ENCODE peak calls at places on chromosomes 11 and 22, in eight cellular contexts. M is mammary epithelial cell, F is lower lobe of right lung, H is neural progenitor cell, U is AG10803, K is body of pancreas, N is psoas muscle, S is cardiac fibroblast. P is an unnamed sample.

GRCh38 chr11:64455436-64456261 is 96.7 kb downstream of the RPS6KA4 start:
- DNase-seq in M (no peak), F (no peak), H (no peak), U (no peak), K (no peak), N (no peak), S (no peak), P (no peak)

GRCh38 chr22:41902932-41903421 is 11.9 kb downstream of the SHISA8 start:
- DNase-seq in M (no peak), F (no peak), H (no peak), U (no peak), K (peak), N (peak), S (no peak), P (no peak)

GRCh38 chr22:25372000-25372595 is 152.7 kb downstream of the CRYBB2 start:
- DNase-seq in M (no peak), F (no peak), H (no peak), U (no peak), K (no peak), N (no peak), S (no peak), P (no peak)

GRCh38 chr11:8231979-8232378 is 31.7 kb downstream of the LMO1 start:
- DNase-seq in M (no peak), F (peak), H (no peak), U (no peak), K (no peak), N (no peak), S (no peak), P (no peak)

GRCh38 chr11:17473071-17473744 is 3.4 kb downstream of the ABCC8 start:
- DNase-seq in M (peak), F (no peak), H (peak), U (no peak), K (no peak), N (no peak), S (peak), P (peak)

GRCh38 chr22:44809456-44809855 is 57.1 kb downstream of the ARHGAP8 start:
- DNase-seq in M (no peak), F (no peak), H (no peak), U (no peak), K (no peak), N (no peak), S (no peak), P (no peak)

GRCh38 chr11:64677441-64678023 is 45.5 kb downstream of the NRXN2 start:
- DNase-seq in M (no peak), F (no peak), H (no peak), U (no peak), K (no peak), N (no peak), S (no peak), P (no peak)

GRCh38 chr11:44886765-44887164 is 63.9 kb downstream of the TP53I11 start:
- DNase-seq in M (no peak), F (no peak), H (no peak), U (peak), K (no peak), N (no peak), S (peak), P (peak)

GRCh38 chr11:26936109-26936508 is 57.8 kb upstream of the FIBIN start:
- DNase-seq in M (no peak), F (no peak), H (peak), U (no peak), K (no peak), N (no peak), S (no peak), P (no peak)

GRCh38 chr11:69192282-69192681 is 36.5 kb downstream of the SMIM38 start:
- DNase-seq in M (no peak), F (no peak), H (no peak), U (no peak), K (peak), N (no peak), S (no peak), P (no peak)

GRCh38 chr22:32327066-32327465 is 30.6 kb upstream of the RFPL3 start:
- DNase-seq in M (peak), F (no peak), H (no peak), U (no peak), K (no peak), N (no peak), S (peak), P (peak)

GRCh38 chr11:101974255-101974654 is 57.9 kb upstream of the ANGPTL5 start:
- DNase-seq in M (no peak), F (no peak), H (no peak), U (peak), K (no peak), N (no peak), S (peak), P (no peak)

GRCh38 chr11:48002565-48002964 is 22.2 kb downstream of the PTPRJ start:
- DNase-seq in M (no peak), F (peak), H (no peak), U (no peak), K (no peak), N (no peak), S (no peak), P (no peak)

GRCh38 chr11:771617-772204 is 5.6 kb downstream of the GATD1 start:
- DNase-seq in M (no peak), F (no peak), H (peak), U (no peak), K (no peak), N (no peak), S (no peak), P (no peak)

GRCh38 chr11:68527585-68527984 is 67.0 kb downstream of the PPP6R3 start:
- DNase-seq in M (no peak), F (no peak), H (peak), U (no peak), K (no peak), N (no peak), S (no peak), P (no peak)

GRCh38 chr22:33710326-33710725 is 209.9 kb downstream of the LARGE1 start:
- DNase-seq in M (no peak), F (no peak), H (peak), U (peak), K (no peak), N (no peak), S (no peak), P (no peak)

GRCh38 chr11:83063073-83063754 is 8.5 kb downstream of the RAB30 start:
- DNase-seq in M (no peak), F (no peak), H (no peak), U (peak), K (no peak), N (no peak), S (peak), P (peak)

GRCh38 chr22:50498322-50498861 is 9.1 kb downstream of the LMF2 start:
- DNase-seq in M (peak), F (peak), H (peak), U (peak), K (peak), N (no peak), S (peak), P (peak)

GRCh38 chr22:29108137-29108536 is 35.3 kb downstream of the KREMEN1 start:
- DNase-seq in M (peak), F (no peak), H (no peak), U (peak), K (no peak), N (no peak), S (peak), P (peak)

GRCh38 chr11:131815631-131816030 is 445.2 kb downstream of the NTM start:
- DNase-seq in M (no peak), F (no peak), H (peak), U (no peak), K (no peak), N (no peak), S (no peak), P (no peak)

DNA sequence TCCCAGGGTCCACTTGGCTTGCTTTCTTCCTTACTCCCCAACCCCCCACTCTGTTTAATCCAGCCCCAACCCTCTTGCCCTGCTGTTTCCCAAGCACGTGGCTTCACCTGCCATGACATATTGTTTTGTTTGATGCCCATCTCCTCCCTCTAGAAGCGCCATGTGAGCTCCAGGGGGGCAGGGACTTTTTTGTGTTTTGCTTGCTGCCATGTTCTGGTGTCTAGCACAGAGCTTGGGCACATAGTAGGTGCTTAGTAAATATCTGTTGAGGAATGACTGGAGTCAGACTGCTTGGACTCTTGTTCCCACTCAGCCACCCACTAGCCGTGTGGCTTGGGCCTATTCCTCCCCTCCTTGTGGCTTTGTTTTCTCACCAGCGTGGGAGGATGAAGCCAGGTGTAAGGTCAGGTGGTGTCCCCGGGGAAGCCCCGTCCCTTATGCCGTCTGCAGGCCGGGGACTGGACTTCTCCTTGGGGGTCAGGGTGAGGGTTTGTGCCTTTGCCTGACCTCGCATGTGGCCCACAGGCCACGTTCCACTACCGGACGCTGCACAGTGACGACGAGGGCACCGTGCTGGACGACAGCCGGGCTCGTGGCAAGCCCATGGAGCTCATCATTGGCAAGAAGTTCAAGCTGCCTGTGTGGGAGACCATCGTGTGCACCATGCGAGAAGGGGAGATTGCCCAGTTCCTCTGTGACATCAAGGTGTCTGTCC is 3.8 kb downstream of the AIP start:
- DNase-seq in M (no peak), F (peak), H (no peak), U (no peak), K (no peak), N (no peak), S (no peak), P (no peak)
- H3K4me3 ChIP-seq in M (no peak), F (no peak), H (no peak), U (no peak), K (no peak), N (no peak), S (no peak), P (no peak)

GRCh38 chr22:37196539-37197450 is 8.7 kb upstream of the C1QTNF6 start:
- DNase-seq in M (peak), F (peak), H (peak), U (peak), K (peak), N (peak), S (peak), P (peak)
- TF ChIP-seq CTCF in M (no peak), F (no peak), H (no peak), U (peak), K (peak), N (peak), S (no peak), P (no peak)

GRCh38 chr11:114080219-114080618 is 20.7 kb downstream of the ZBTB16 start:
- DNase-seq in M (no peak), F (no peak), H (no peak), U (no peak), K (peak), N (peak), S (peak), P (peak)

GRCh38 chr11:114080769-114081168 is 21.3 kb downstream of the ZBTB16 start:
- DNase-seq in M (no peak), F (no peak), H (no peak), U (no peak), K (no peak), N (no peak), S (no peak), P (no peak)

GRCh38 chr11:114078423-114078822 is 18.9 kb downstream of the ZBTB16 start:
- DNase-seq in M (no peak), F (no peak), H (peak), U (no peak), K (peak), N (peak), S (no peak), P (no peak)

GRCh38 chr11:114077482-114078305 is 18.2 kb downstream of the ZBTB16 start:
- DNase-seq in M (no peak), F (no peak), H (no peak), U (no peak), K (no peak), N (peak), S (no peak), P (no peak)

DNA sequence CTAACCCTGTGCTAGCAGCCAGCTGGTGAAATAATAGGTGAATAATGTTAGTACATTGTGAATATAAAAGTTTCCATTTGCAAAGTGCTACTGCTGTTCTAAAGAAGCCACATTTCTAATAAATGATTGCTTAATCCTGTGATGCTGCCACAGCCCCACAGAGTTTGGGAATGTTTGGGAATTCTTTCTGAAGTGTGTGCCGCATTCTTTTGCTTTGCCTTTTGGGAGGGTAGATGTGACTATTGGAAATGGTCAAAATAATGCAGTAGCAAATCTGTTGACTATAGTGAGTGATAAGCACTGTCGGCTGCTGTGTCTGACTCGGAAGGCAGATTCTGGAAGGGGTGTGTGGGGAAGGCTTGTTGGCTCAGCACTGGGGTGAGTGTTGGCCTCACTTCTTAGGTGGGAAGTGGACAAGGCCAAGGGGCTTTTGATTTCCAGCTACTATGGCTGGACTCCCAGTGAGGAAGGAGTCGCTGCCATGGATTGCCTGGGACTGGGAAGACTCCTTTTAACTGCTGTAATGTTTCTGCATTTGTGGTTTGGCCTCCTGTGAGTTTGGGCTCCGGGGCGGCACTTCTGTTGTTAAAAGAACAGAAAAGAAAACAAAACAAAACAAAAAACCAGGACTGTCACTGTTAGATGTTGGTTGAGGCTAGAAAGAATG is 20.0 kb downstream of the ZBTB16 start:
- DNase-seq in M (no peak), F (no peak), H (no peak), U (no peak), K (peak), N (peak), S (peak), P (no peak)
- H3K4me3 ChIP-seq in M (no peak), F (no peak), H (no peak), U (no peak), K (no peak), N (peak), S (no peak), P (no peak)

DNA sequence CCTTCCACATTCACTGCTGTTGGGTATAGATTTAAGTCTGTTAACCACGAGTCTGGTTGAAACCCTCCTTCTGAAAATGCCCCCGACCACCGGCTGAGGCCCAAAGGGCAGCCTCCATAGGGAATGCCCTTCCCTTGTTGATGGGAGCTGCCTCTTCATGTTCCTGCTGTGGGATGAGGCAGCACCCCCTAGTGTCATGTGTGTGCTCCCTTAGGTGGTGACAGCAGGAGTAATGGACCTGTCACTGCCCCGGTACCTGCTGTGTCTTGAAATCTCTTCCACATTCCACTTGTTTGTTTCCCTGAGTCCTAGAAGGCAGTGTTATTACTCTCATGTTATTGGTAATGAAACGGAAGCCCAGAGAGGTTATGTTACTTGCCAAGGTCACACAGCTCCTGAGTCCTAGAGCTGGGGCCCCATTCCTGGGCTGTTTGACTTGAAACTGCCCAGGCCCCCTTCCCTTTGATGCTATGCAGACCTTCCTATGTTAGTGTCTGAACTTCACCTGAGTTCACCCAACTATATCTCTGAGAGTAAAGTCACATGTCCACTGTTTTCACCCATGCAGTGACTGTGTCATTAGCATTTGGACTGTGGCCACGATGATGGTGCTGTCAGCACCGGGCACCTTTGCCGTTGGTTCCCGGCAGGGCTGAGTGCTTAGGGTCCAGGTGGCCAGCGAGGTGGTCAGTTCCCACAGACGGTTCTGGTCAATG is 234.3 kb downstream of the TBC1D22A start:
- DNase-seq in M (peak), F (no peak), H (no peak), U (no peak), K (peak), N (no peak), S (peak), P (peak)
- TF ChIP-seq CTCF in M (peak), F (no peak), H (peak), U (peak), K (no peak), N (no peak), S (peak), P (peak)

GRCh38 chr11:96292291-96293010 is 50.5 kb downstream of the MAML2 start:
- DNase-seq in M (no peak), F (no peak), H (no peak), U (no peak), K (no peak), N (no peak), S (peak), P (no peak)

GRCh38 chr11:96290631-96291030 is 52.4 kb downstream of the MAML2 start:
- DNase-seq in M (no peak), F (no peak), H (no peak), U (no peak), K (no peak), N (no peak), S (no peak), P (no peak)

GRCh38 chr11:96293583-96293982 is 49.4 kb downstream of the MAML2 start:
- DNase-seq in M (no peak), F (no peak), H (no peak), U (peak), K (no peak), N (no peak), S (peak), P (no peak)

GRCh38 chr11:96294289-96294688 is 48.7 kb downstream of the MAML2 start:
- DNase-seq in M (no peak), F (no peak), H (no peak), U (no peak), K (no peak), N (no peak), S (peak), P (no peak)

GRCh38 chr11:96293109-96293508 is 49.9 kb downstream of the MAML2 start:
- DNase-seq in M (no peak), F (no peak), H (no peak), U (no peak), K (no peak), N (no peak), S (no peak), P (no peak)
- H3K4me3 ChIP-seq in M (no peak), F (no peak), H (no peak), U (no peak), K (no peak), N (no peak), S (no peak), P (no peak)

GRCh38 chr11:126578426-126578825 is 222.9 kb downstream of the ST3GAL4 start:
- DNase-seq in M (no peak), F (no peak), H (no peak), U (no peak), K (no peak), N (no peak), S (no peak), P (peak)
- TF ChIP-seq CTCF in M (no peak), F (no peak), H (no peak), U (no peak), K (no peak), N (no peak), S (no peak), P (no peak)

DNA sequence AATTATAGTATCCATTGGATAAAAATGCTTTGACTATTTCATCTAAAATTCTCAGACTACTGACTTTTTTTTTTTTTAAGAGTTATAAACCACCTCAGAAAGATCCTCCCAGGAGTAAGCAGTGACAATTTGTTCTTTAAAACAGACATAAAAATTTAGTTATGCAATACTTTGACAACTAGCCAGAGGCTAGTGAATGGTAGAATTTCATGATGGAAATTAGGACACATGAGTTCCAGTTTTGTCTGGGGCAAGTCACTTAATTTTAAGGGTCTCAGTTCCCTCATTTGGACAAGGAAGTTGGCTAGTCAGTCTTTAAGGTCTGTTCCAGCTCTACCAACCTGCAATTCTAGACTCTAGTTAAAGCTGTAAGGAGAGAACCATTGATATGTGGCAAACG is 2.9 kb downstream of the IL18 start:
- DNase-seq in M (no peak), F (no peak), H (no peak), U (peak), K (no peak), N (no peak), S (peak), P (peak)
- H3K4me3 ChIP-seq in M (no peak), F (no peak), H (no peak), U (no peak), K (no peak), N (peak), S (no peak), P (no peak)

GRCh38 chr11:2950825-2951224 is 21.6 kb upstream of the PHLDA2 start:
- DNase-seq in M (no peak), F (no peak), H (no peak), U (no peak), K (no peak), N (no peak), S (no peak), P (no peak)

GRCh38 chr11:2951235-2952110 is 22.3 kb upstream of the PHLDA2 start:
- DNase-seq in M (peak), F (no peak), H (no peak), U (peak), K (no peak), N (no peak), S (peak), P (peak)

GRCh38 chr11:2961080-2961479 is 31.0 kb downstream of the NAP1L4 start:
- DNase-seq in M (no peak), F (no peak), H (no peak), U (no peak), K (no peak), N (no peak), S (no peak), P (no peak)

GRCh38 chr11:2954263-2954662 is 25.0 kb upstream of the PHLDA2 start:
- DNase-seq in M (no peak), F (no peak), H (no peak), U (no peak), K (no peak), N (no peak), S (no peak), P (peak)

DNA sequence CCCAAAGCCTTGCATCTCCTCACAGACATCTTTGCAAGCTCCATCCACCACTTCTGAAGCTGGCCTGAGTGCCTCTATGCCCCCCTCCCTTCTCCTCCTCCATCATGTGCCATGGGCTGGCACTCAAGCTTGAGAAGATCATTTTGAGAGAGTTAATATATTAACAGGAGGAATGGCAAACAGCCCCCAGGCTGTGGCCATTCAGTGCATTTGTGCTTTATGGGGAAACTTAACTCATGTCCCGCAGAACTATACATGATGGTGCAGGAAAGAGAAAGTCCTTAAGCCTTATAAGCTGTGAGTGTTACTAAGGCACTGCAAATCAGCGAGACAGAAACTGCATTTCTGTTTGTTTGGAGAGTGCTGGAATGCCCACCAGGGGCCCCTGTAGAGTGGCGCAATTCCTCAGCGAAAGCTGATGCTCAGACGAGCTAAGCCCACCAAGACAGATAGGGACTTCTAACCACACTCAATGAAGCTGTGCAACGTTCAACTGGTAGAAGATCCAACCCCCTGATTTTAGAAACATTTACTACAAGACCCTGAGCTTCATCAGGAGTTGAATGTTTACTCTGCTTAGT is 26.8 kb upstream of the PHLDA2 start:
- DNase-seq in M (no peak), F (no peak), H (peak), U (no peak), K (no peak), N (no peak), S (no peak), P (no peak)
- TF ChIP-seq CTCF in M (no peak), F (no peak), H (peak), U (no peak), K (no peak), N (no peak), S (no peak), P (no peak)

P was measured in epithelial cell of esophagus.